ENCODE peak calls at places on chromosomes 6 and 20, in nine cellular contexts. D is T-helper 17 cell; L is EH; V is effector CD4-positive, alpha-beta T cell; J is GM23338; G is cardiac muscle cell; A is naive B cell; C is endothelial cell; T is brain microvascular endothelial cell. Y is an unnamed sample.

GRCh38 chr6:26240981-26241770 is 123.8 kb upstream of the BTN3A2 start:
- DNase-seq in A (peak), C (no peak), G (no peak), L (peak), V (no peak), D (peak), J (peak), T (peak), Y (peak)

GRCh38 chr20:58587467-58587866 is 63.6 kb upstream of the STX16 start:
- DNase-seq in T (no peak), C (no peak), G (no peak), D (no peak), V (no peak), L (no peak), J (no peak), A (no peak), Y (no peak)

GRCh38 chr6:14711056-14711703 is 534.7 kb upstream of the JARID2 start:
- DNase-seq in C (peak), G (peak), A (no peak), D (no peak), L (peak), V (no peak), J (peak), T (peak), Y (peak)

GRCh38 chr6:73079611-73079955 is 145.7 kb downstream of the KHDC1L start:
- DNase-seq in J (no peak), T (peak), A (no peak), D (no peak), G (no peak), C (no peak), V (no peak), L (peak), Y (peak)

GRCh38 chr6:118377711-118378414 is 170.2 kb upstream of the PLN start:
- DNase-seq in G (no peak), D (no peak), J (peak), V (no peak), L (no peak), C (no peak), T (no peak), A (no peak), Y (no peak)

GRCh38 chr20:60095456-60095855 is 137.2 kb downstream of the CDH26 start:
- DNase-seq in C (no peak), G (no peak), L (no peak), D (no peak), J (no peak), A (no peak), T (peak), V (no peak), Y (no peak)

GRCh38 chr6:32718879-32719278 is 22.3 kb upstream of the HLA-DQA2 start:
- DNase-seq in V (no peak), C (no peak), D (no peak), T (no peak), G (no peak), J (no peak), L (no peak), A (no peak), Y (no peak)

GRCh38 chr6:52545844-52546119 is 31.1 kb downstream of the TRAM2 start:
- DNase-seq in T (no peak), D (no peak), V (no peak), G (no peak), L (no peak), C (no peak), J (no peak), A (no peak), Y (no peak)

GRCh38 chr20:41318271-41318649 is 729 bp upstream of the ZHX3 start:
- DNase-seq in A (no peak), V (no peak), C (no peak), J (no peak), G (no peak), D (no peak), L (no peak), T (no peak), Y (no peak)

GRCh38 chr6:105603779-105604592 is 201.1 kb upstream of the PREP start:
- DNase-seq in T (no peak), C (no peak), G (no peak), V (no peak), J (no peak), D (no peak), A (no peak), L (peak), Y (no peak)

GRCh38 chr20:20009784-20010253 is 7.3 kb upstream of the NAA20 start:
- DNase-seq in C (peak), L (no peak), G (peak), D (no peak), A (no peak), T (no peak), J (peak), V (no peak), Y (no peak)

GRCh38 chr20:63344616-63345327 is 16.4 kb downstream of the CHRNA4 start:
- DNase-seq in G (no peak), J (no peak), D (no peak), C (no peak), L (no peak), T (no peak), A (no peak), V (no peak), Y (no peak)

GRCh38 chr20:62754122-62754990 is 41.9 kb upstream of the MRGBP start:
- DNase-seq in T (no peak), C (no peak), V (no peak), G (no peak), L (no peak), D (no peak), J (no peak), A (no peak), Y (no peak)

GRCh38 chr20:43584448-43585138 is 6.1 kb upstream of the IFT52 start:
- DNase-seq in V (no peak), D (no peak), G (peak), T (peak), L (peak), C (no peak), J (peak), A (no peak), Y (peak)

GRCh38 chr6:77926198-77926752 is 273.4 kb downstream of the MEI4 start:
- DNase-seq in V (no peak), C (no peak), L (no peak), D (no peak), J (peak), A (no peak), T (peak), G (peak), Y (peak)

GRCh38 chr6:159701413-159701999 is 8.5 kb upstream of the SOD2 start:
- DNase-seq in L (peak), D (no peak), J (no peak), T (peak), G (no peak), C (no peak), V (no peak), A (no peak), Y (peak)

GRCh38 chr6:89351632-89352328 is 742 bp downstream of the UBE2J1 start:
- DNase-seq in D (no peak), G (no peak), J (peak), C (no peak), V (no peak), L (peak), A (no peak), T (no peak), Y (peak)

GRCh38 chr20:2524435-2525272 is 11.7 kb upstream of the TMC2 start:
- DNase-seq in L (peak), D (peak), G (peak), T (peak), A (peak), C (peak), J (peak), V (peak), Y (peak)

GRCh38 chr6:152206072-152206818 is 398.8 kb downstream of the ESR1 start:
- DNase-seq in G (peak), D (no peak), J (peak), V (peak), T (no peak), L (peak), A (no peak), C (peak), Y (no peak)

GRCh38 chr6:155171747-155172191 is 92.0 kb upstream of the CLDN20 start:
- DNase-seq in L (peak), G (no peak), T (peak), A (no peak), J (no peak), D (no peak), V (no peak), C (no peak), Y (peak)

GRCh38 chr6:26159417-26160273 is 72.4 kb downstream of the HFE start:
- DNase-seq in C (no peak), L (peak), T (no peak), J (peak), A (no peak), G (no peak), V (no peak), D (no peak), Y (peak)

GRCh38 chr20:35952480-35953410 is 1.6 kb downstream of the SCAND1 start:
- DNase-seq in J (peak), G (peak), V (no peak), L (peak), C (no peak), A (peak), D (no peak), T (peak), Y (peak)

GRCh38 chr20:61684136-61684535 is 381.5 kb downstream of the TAF4 start:
- DNase-seq in A (no peak), C (no peak), T (no peak), L (no peak), G (no peak), D (no peak), V (no peak), J (no peak), Y (no peak)

GRCh38 chr6:2503816-2504494 is 246.8 kb downstream of the MYLK4 start:
- DNase-seq in V (no peak), C (no peak), L (peak), A (no peak), G (no peak), J (no peak), D (no peak), T (peak), Y (peak)

GRCh38 chr6:34531580-34532201 is 24.4 kb downstream of the SPDEF start:
- DNase-seq in D (peak), T (peak), G (peak), J (peak), V (no peak), L (no peak), A (peak), C (no peak), Y (peak)

GRCh38 chr6:26158581-26159416 is 71.6 kb downstream of the HFE start:
- DNase-seq in D (peak), C (peak), T (peak), G (peak), A (peak), J (peak), L (peak), V (peak), Y (peak)

GRCh38 chr6:145042559-145042958 is 692.8 kb downstream of the EPM2A start:
- DNase-seq in A (no peak), V (no peak), L (no peak), G (no peak), J (peak), D (no peak), C (no peak), T (no peak), Y (no peak)

GRCh38 chr6:13508711-13509705 is 21.6 kb upstream of the GFOD1 start:
- DNase-seq in C (no peak), G (no peak), L (peak), J (peak), D (no peak), A (no peak), T (no peak), V (no peak), Y (peak)

GRCh38 chr6:167044696-167045095 is 45.5 kb downstream of the CEP43 start:
- DNase-seq in T (peak), G (no peak), V (no peak), D (no peak), J (peak), A (no peak), C (no peak), L (peak), Y (no peak)

GRCh38 chr20:10863337-10864060 is 189.7 kb upstream of the JAG1 start:
- DNase-seq in T (peak), L (peak), C (no peak), V (no peak), D (no peak), G (no peak), J (peak), A (no peak), Y (peak)

GRCh38 chr6:155224031-155224451 is 39.8 kb upstream of the CLDN20 start:
- DNase-seq in J (no peak), C (no peak), G (no peak), A (no peak), L (peak), V (no peak), T (peak), D (no peak), Y (peak)

GRCh38 chr6:16912756-16913155 is 151.5 kb upstream of the ATXN1 start:
- DNase-seq in A (no peak), V (no peak), J (no peak), C (no peak), T (no peak), D (no peak), L (no peak), G (no peak), Y (no peak)

GRCh38 chr6:41039060-41039998 is at the start of gene UNC5CL:
- DNase-seq in J (peak), V (peak), D (no peak), G (peak), L (peak), A (peak), C (peak), T (peak), Y (peak)

GRCh38 chr20:46814366-46815232 is 80.0 kb upstream of the EYA2 start:
- DNase-seq in A (no peak), T (peak), D (no peak), C (no peak), G (peak), V (no peak), J (peak), L (peak), Y (peak)

GRCh38 chr20:56925696-56926101 is 296.6 kb downstream of the TFAP2C start:
- DNase-seq in J (no peak), D (no peak), T (no peak), G (peak), A (no peak), V (no peak), L (no peak), C (peak), Y (peak)